ENCODE peak calls at places on chromosome X, in six cellular contexts. One of them, this sample, is unnamed.

GRCh38 chrX:34140816-34141215 is 8.7 kb upstream of the FAM47A start:
- DNase-seq in astrocyte: no peak
- DNase-seq in D341Med: no peak
- DNase-seq in GM03348: no peak
- DNase-seq in globus pallidus: no peak
- DNase-seq in GM23248: no peak
- DNase-seq in this sample: no peak

GRCh38 chrX:42422961-42423360 is 355.0 kb downstream of the PPP1R2C start:
- DNase-seq in astrocyte: no peak
- DNase-seq in D341Med: no peak
- DNase-seq in GM03348: no peak
- DNase-seq in globus pallidus: no peak
- DNase-seq in GM23248: no peak
- DNase-seq in this sample: no peak

GRCh38 chrX:17682259-17682658 is 55.0 kb upstream of the SCML1 start:
- DNase-seq in astrocyte: no peak
- DNase-seq in D341Med: no peak
- DNase-seq in GM03348: no peak
- DNase-seq in globus pallidus: no peak
- DNase-seq in GM23248: no peak
- DNase-seq in this sample: no peak

GRCh38 chrX:12446342-12447075 is 308.2 kb downstream of the FRMPD4 start:
- DNase-seq in astrocyte: peak; percentile 12
- DNase-seq in D341Med: no peak
- DNase-seq in GM03348: peak; percentile 15
- DNase-seq in globus pallidus: no peak
- DNase-seq in GM23248: no peak
- DNase-seq in this sample: peak; percentile 76

GRCh38 chrX:99901091-99901490 is 509.0 kb downstream of the PCDH19 start:
- DNase-seq in astrocyte: no peak
- DNase-seq in D341Med: no peak
- DNase-seq in GM03348: no peak
- DNase-seq in globus pallidus: no peak
- DNase-seq in GM23248: no peak
- DNase-seq in this sample: no peak

GRCh38 chrX:39773923-39774803 is 323.6 kb downstream of the BCOR start:
- DNase-seq in astrocyte: peak; percentile 49
- DNase-seq in D341Med: no peak
- DNase-seq in GM03348: no peak
- DNase-seq in globus pallidus: no peak
- DNase-seq in GM23248: no peak
- DNase-seq in this sample: no peak

GRCh38 chrX:130097507-130098201 is 12.6 kb downstream of the ELF4 start:
- DNase-seq in astrocyte: no peak
- DNase-seq in D341Med: no peak
- DNase-seq in GM03348: no peak
- DNase-seq in globus pallidus: no peak
- DNase-seq in GM23248: no peak
- DNase-seq in this sample: no peak

GRCh38 chrX:103240155-103240554 is 14.8 kb downstream of the TCEAL8 start:
- DNase-seq in astrocyte: no peak
- DNase-seq in D341Med: no peak
- DNase-seq in GM03348: no peak
- DNase-seq in globus pallidus: no peak
- DNase-seq in GM23248: no peak
- DNase-seq in this sample: no peak

GRCh38 chrX:154046262-154046771 is 26.6 kb upstream of the IRAK1 start:
- DNase-seq in astrocyte: peak; percentile 86
- DNase-seq in D341Med: no peak
- DNase-seq in GM03348: peak; percentile 60
- DNase-seq in globus pallidus: peak; percentile 35
- DNase-seq in GM23248: peak; percentile 83
- DNase-seq in this sample: peak; percentile 43

GRCh38 chrX:137565921-137566745 is at the start of gene ZIC3:
- DNase-seq in astrocyte: peak; percentile 3
- DNase-seq in D341Med: peak; percentile 66
- DNase-seq in GM03348: peak; percentile 44
- DNase-seq in globus pallidus: peak; percentile 66
- DNase-seq in GM23248: peak; percentile 35
- DNase-seq in this sample: no peak

GRCh38 chrX:107715331-107716044 is 60.1 kb downstream of the TSC22D3 start:
- DNase-seq in astrocyte: no peak
- DNase-seq in D341Med: no peak
- DNase-seq in GM03348: peak; percentile 35
- DNase-seq in globus pallidus: no peak
- DNase-seq in GM23248: peak; percentile 61
- DNase-seq in this sample: peak; percentile 31

GRCh38 chrX:114584434-114584943 is 603 bp downstream of the HTR2C start:
- DNase-seq in astrocyte: no peak
- DNase-seq in D341Med: peak; percentile 54
- DNase-seq in GM03348: peak; percentile 34
- DNase-seq in globus pallidus: no peak
- DNase-seq in GM23248: peak; percentile 2
- DNase-seq in this sample: no peak

GRCh38 chrX:10884246-10884645 is 226.9 kb upstream of the HCCS start:
- DNase-seq in astrocyte: no peak
- DNase-seq in D341Med: peak; percentile 27
- DNase-seq in GM03348: peak; percentile 70
- DNase-seq in globus pallidus: no peak
- DNase-seq in GM23248: peak; percentile 78
- DNase-seq in this sample: peak; percentile 71

GRCh38 chrX:22373766-22374165 is 101.1 kb downstream of the CBLL2 start:
- DNase-seq in astrocyte: no peak
- DNase-seq in D341Med: no peak
- DNase-seq in GM03348: no peak
- DNase-seq in globus pallidus: no peak
- DNase-seq in GM23248: no peak
- DNase-seq in this sample: no peak

GRCh38 chrX:11470231-11470630 is 177.0 kb downstream of the AMELX start:
- DNase-seq in astrocyte: peak; percentile 92
- DNase-seq in D341Med: no peak
- DNase-seq in GM03348: peak; percentile 13
- DNase-seq in globus pallidus: no peak
- DNase-seq in GM23248: peak; percentile 81
- DNase-seq in this sample: peak; percentile 61

GRCh38 chrX:24405959-24406358 is 45.5 kb downstream of the SUPT20HL1 start:
- DNase-seq in astrocyte: no peak
- DNase-seq in D341Med: no peak
- DNase-seq in GM03348: no peak
- DNase-seq in globus pallidus: no peak
- DNase-seq in GM23248: no peak
- DNase-seq in this sample: no peak

GRCh38 chrX:16946361-16946964 is at the start of gene REPS2:
- DNase-seq in astrocyte: peak; percentile 45
- DNase-seq in D341Med: peak; percentile 92
- DNase-seq in GM03348: peak; percentile 87
- DNase-seq in globus pallidus: peak; percentile 80
- DNase-seq in GM23248: peak; percentile 73
- DNase-seq in this sample: peak; percentile 36

This sample was measured in LHCN-M2.